ENCODE peak calls at places on chromosomes 3 and 15, in six cellular contexts. M is HepG2, V is GM12892, C is K562, N is GM12878, L is H1. J is an unnamed sample.

GRCh38 chr15:38781196-38781595 is 216.6 kb upstream of the RASGRP1 start:
- DNase-seq in M (no peak), V (no peak), C (no peak), N (no peak), L (no peak), J (no peak)

GRCh38 chr15:33608714-33609113 is 297.9 kb downstream of the RYR3 start:
- DNase-seq in M (peak), V (no peak), C (no peak), N (no peak), L (no peak), J (no peak)

GRCh38 chr15:27408428-27408827 is 437.4 kb downstream of the GABRG3 start:
- DNase-seq in M (no peak), V (no peak), C (no peak), N (no peak), L (no peak), J (no peak)

GRCh38 chr3:46261926-46262594 is 19.8 kb downstream of the CCR3 start:
- DNase-seq in M (no peak), V (no peak), C (no peak), N (no peak), L (no peak), J (no peak)

GRCh38 chr3:98563661-98564281 is 29.6 kb downstream of the CPOX start:
- DNase-seq in M (no peak), V (no peak), C (no peak), N (no peak), L (no peak), J (no peak)

GRCh38 chr15:100707229-100707628 is 104.8 kb downstream of the ASB7 start:
- DNase-seq in M (no peak), V (no peak), C (no peak), N (no peak), L (no peak), J (no peak)

GRCh38 chr3:89560546-89560945 is 453.1 kb downstream of the EPHA3 start:
- DNase-seq in M (no peak), V (no peak), C (no peak), N (no peak), L (no peak), J (no peak)

GRCh38 chr3:87161486-87161885 is 65.6 kb upstream of the CHMP2B start:
- DNase-seq in M (no peak), V (no peak), C (no peak), N (no peak), L (no peak), J (no peak)

GRCh38 chr3:188697127-188697526 is 474.6 kb upstream of the TPRG1 start:
- DNase-seq in M (no peak), V (no peak), C (no peak), N (peak), L (no peak), J (no peak)

GRCh38 chr3:189908646-189909045 is 212.1 kb downstream of the P3H2 start:
- DNase-seq in M (no peak), V (no peak), C (no peak), N (no peak), L (no peak), J (no peak)

GRCh38 chr3:127043041-127043641 is 60.2 kb downstream of the PLXNA1 start:
- DNase-seq in M (no peak), V (no peak), C (no peak), N (no peak), L (peak), J (no peak)

GRCh38 chr15:79093352-79093935 is 2.9 kb upstream of the RASGRF1 start:
- DNase-seq in M (no peak), V (no peak), C (no peak), N (no peak), L (peak), J (no peak)

GRCh38 chr3:115245437-115245836 is 98.3 kb upstream of the ZBTB20 start:
- DNase-seq in M (no peak), V (no peak), C (no peak), N (no peak), L (no peak), J (no peak)
- TF ChIP-seq TAF1 in M (no peak), V (no peak), C (no peak), N (no peak), L (no peak), J (no peak)

GRCh38 chr3:185152433-185153169 is at the start of gene C3orf70:
- DNase-seq in M (no peak), V (peak), C (peak), N (no peak), L (peak), J (peak)

GRCh38 chr3:185153861-185154629 is 1.2 kb upstream of the C3orf70 start:
- DNase-seq in M (peak), V (no peak), C (no peak), N (no peak), L (peak), J (no peak)

GRCh38 chr3:185151959-185152432 is 864 bp downstream of the C3orf70 start:
- DNase-seq in M (no peak), V (no peak), C (no peak), N (no peak), L (no peak), J (no peak)

GRCh38 chr3:185151101-185151958 is 1.5 kb downstream of the C3orf70 start:
- DNase-seq in M (no peak), V (no peak), C (no peak), N (no peak), L (no peak), J (no peak)

GRCh38 chr3:185153170-185153733 is 392 bp upstream of the C3orf70 start:
- DNase-seq in M (no peak), V (peak), C (no peak), N (no peak), L (peak), J (peak)
- TF ChIP-seq POLR2AphosphoS5 in M (no peak), V (no peak), C (no peak), N (no peak), L (peak), J (no peak)

GRCh38 chr15:43777293-43777819 is 590 bp upstream of the ELL3 start:
- DNase-seq in M (peak), V (peak), C (no peak), N (peak), L (peak), J (peak)
- TF ChIP-seq POLR2A in M (peak), V (no peak), C (peak), N (no peak), L (no peak), J (no peak)

GRCh38 chr15:65676123-65676522 is 54.4 kb downstream of the SLC24A1 start:
- DNase-seq in M (no peak), V (no peak), C (no peak), N (no peak), L (no peak), J (no peak)
- TF ChIP-seq TAF1 in M (no peak), V (no peak), C (no peak), N (no peak), L (no peak), J (no peak)

GRCh38 chr3:74593152-74593551 is 21.3 kb downstream of the CNTN3 start:
- DNase-seq in M (no peak), V (no peak), C (no peak), N (no peak), L (no peak), J (no peak)
- TF ChIP-seq POLR2AphosphoS5 in M (no peak), V (no peak), C (no peak), N (no peak), L (no peak), J (no peak)

GRCh38 chr15:51726302-51727073 is 11.0 kb downstream of the LYSMD2 start:
- DNase-seq in M (peak), V (no peak), C (peak), N (no peak), L (peak), J (no peak)
- TF ChIP-seq POLR2A in M (no peak), V (peak), C (no peak), N (no peak), L (no peak), J (no peak)

DNA sequence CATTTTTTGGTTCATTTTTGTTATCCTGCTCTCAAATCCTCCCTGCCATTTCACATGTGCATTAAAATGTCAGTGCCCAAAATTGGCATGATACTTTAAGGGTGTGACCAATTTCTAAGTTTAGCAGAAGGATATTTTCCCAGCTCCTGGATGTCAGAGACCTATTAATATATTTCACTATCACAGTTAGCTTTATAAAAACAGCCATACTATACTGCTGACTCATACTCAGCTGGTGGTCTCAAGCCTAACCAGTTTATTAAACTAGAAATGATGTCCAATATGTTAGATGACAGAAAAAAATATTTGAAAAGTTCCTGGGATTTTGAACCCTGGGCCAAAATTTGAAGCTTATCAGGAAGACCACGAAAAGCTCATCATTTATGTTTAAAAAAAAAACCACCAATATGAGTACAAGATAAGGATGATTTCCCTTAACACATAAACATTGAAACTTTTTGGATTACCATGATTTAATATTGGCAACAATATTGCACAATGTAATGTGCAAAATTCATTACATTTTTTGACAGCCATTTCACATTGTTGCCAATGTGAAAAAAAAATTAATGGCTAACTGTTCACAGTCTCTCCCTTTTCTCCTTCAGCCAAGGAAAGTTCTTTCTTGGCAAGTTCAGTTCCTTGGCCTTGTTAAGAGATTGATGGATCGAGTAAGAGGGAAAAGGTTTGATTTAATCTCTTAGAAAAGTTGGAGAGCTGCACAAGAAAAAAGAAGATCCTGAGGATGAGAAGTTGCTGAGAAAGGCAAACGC is 61.0 kb upstream of the ZNF280D start:
- DNase-seq in M (no peak), V (no peak), C (no peak), N (no peak), L (no peak), J (no peak)
- TF ChIP-seq TAF1 in M (no peak), V (no peak), C (no peak), N (no peak), L (no peak), J (no peak)

GRCh38 chr15:94097567-94097966 is 133.8 kb upstream of the MCTP2 start:
- DNase-seq in M (no peak), V (no peak), C (no peak), N (no peak), L (no peak), J (no peak)
- TF ChIP-seq POLR2AphosphoS5 in M (no peak), V (no peak), C (no peak), N (no peak), L (no peak), J (no peak)

GRCh38 chr15:60840703-60841411 is 361.9 kb upstream of the ICE2 start:
- DNase-seq in M (no peak), V (no peak), C (no peak), N (no peak), L (no peak), J (no peak)

GRCh38 chr15:60835000-60835399 is 356.1 kb upstream of the ICE2 start:
- DNase-seq in M (no peak), V (no peak), C (no peak), N (no peak), L (no peak), J (no peak)

GRCh38 chr15:60840306-60840702 is 361.4 kb upstream of the ICE2 start:
- DNase-seq in M (no peak), V (no peak), C (no peak), N (no peak), L (no peak), J (no peak)

GRCh38 chr15:60835974-60836373 is 357.0 kb upstream of the ICE2 start:
- DNase-seq in M (no peak), V (no peak), C (no peak), N (no peak), L (no peak), J (no peak)

GRCh38 chr15:60838206-60838605 is 359.3 kb upstream of the ICE2 start:
- DNase-seq in M (no peak), V (no peak), C (no peak), N (no peak), L (no peak), J (no peak)
- TF ChIP-seq POLR2A in M (no peak), V (no peak), C (no peak), N (no peak), L (no peak), J (no peak)

GRCh38 chr3:25110642-25111041 is 317.4 kb upstream of the RARB start:
- DNase-seq in M (no peak), V (no peak), C (no peak), N (no peak), L (no peak), J (no peak)
- TF ChIP-seq TAF1 in M (no peak), V (no peak), C (no peak), N (no peak), L (no peak), J (no peak)

J was measured in GM12891.